ENCODE peak calls at places on chromosomes 2 and 18, in six cellular contexts. One of them, this sample, is unnamed.

GRCh38 chr2:217935245-217935879 is 67.4 kb downstream of the TNS1 start:
- DNase-seq in right atrium auricular region: no peak
- DNase-seq in K562: no peak
- DNase-seq in PC-3: no peak
- DNase-seq in breast epithelium: no peak
- DNase-seq in Peyer's patch: no peak
- DNase-seq in this sample: no peak

GRCh38 chr2:108786008-108786353 is 590 bp upstream of the CCDC138 start:
- DNase-seq in K562: no peak
- DNase-seq in breast epithelium: no peak
- DNase-seq in PC-3: peak; percentile 3
- DNase-seq in right atrium auricular region: no peak
- DNase-seq in Peyer's patch: no peak
- DNase-seq in this sample: no peak

GRCh38 chr2:45975752-45976517 is 321.3 kb upstream of the EPAS1 start:
- DNase-seq in breast epithelium: no peak
- DNase-seq in right atrium auricular region: no peak
- DNase-seq in Peyer's patch: no peak
- DNase-seq in PC-3: no peak
- DNase-seq in K562: no peak
- DNase-seq in this sample: no peak

GRCh38 chr18:7618821-7619410 is 51.8 kb downstream of the PTPRM start:
- DNase-seq in right atrium auricular region: no peak
- DNase-seq in K562: no peak
- DNase-seq in Peyer's patch: no peak
- DNase-seq in breast epithelium: no peak
- DNase-seq in PC-3: no peak
- DNase-seq in this sample: no peak

GRCh38 chr2:49224426-49225010 is 70.2 kb upstream of the FSHR start:
- DNase-seq in breast epithelium: no peak
- DNase-seq in right atrium auricular region: no peak
- DNase-seq in Peyer's patch: no peak
- DNase-seq in K562: no peak
- DNase-seq in PC-3: no peak
- DNase-seq in this sample: no peak

GRCh38 chr18:830315-830901 is 18.4 kb upstream of the YES1 start:
- DNase-seq in K562: peak; percentile 84
- DNase-seq in right atrium auricular region: no peak
- DNase-seq in Peyer's patch: no peak
- DNase-seq in breast epithelium: no peak
- DNase-seq in PC-3: no peak
- DNase-seq in this sample: peak; percentile 33

GRCh38 chr2:235594041-235594440 is 100.2 kb downstream of the AGAP1 start:
- DNase-seq in Peyer's patch: no peak
- DNase-seq in breast epithelium: no peak
- DNase-seq in K562: peak; percentile 65
- DNase-seq in right atrium auricular region: no peak
- DNase-seq in PC-3: peak; percentile 75
- DNase-seq in this sample: no peak

GRCh38 chr2:68108116-68108515 is 45.3 kb upstream of the C1D start:
- DNase-seq in right atrium auricular region: no peak
- DNase-seq in breast epithelium: no peak
- DNase-seq in PC-3: no peak
- DNase-seq in Peyer's patch: no peak
- DNase-seq in K562: no peak
- DNase-seq in this sample: no peak

GRCh38 chr2:172370821-172371455 is 56.4 kb upstream of the ITGA6 start:
- DNase-seq in Peyer's patch: no peak
- DNase-seq in PC-3: no peak
- DNase-seq in K562: no peak
- DNase-seq in breast epithelium: no peak
- DNase-seq in right atrium auricular region: no peak
- DNase-seq in this sample: no peak

GRCh38 chr2:2848198-2848597 is 517.1 kb upstream of the MYT1L start:
- DNase-seq in breast epithelium: no peak
- DNase-seq in PC-3: no peak
- DNase-seq in Peyer's patch: no peak
- DNase-seq in K562: no peak
- DNase-seq in right atrium auricular region: no peak
- DNase-seq in this sample: no peak

GRCh38 chr2:69978157-69978904 is 16.9 kb upstream of the ASPRV1 start:
- DNase-seq in PC-3: no peak
- DNase-seq in right atrium auricular region: no peak
- DNase-seq in K562: peak; percentile 86
- DNase-seq in Peyer's patch: no peak
- DNase-seq in breast epithelium: no peak
- DNase-seq in this sample: no peak

GRCh38 chr2:3445891-3446290 is 66.4 kb downstream of the TRAPPC12 start:
- DNase-seq in K562: no peak
- DNase-seq in PC-3: no peak
- DNase-seq in Peyer's patch: no peak
- DNase-seq in right atrium auricular region: no peak
- DNase-seq in breast epithelium: no peak
- DNase-seq in this sample: no peak

GRCh38 chr2:146651361-146651760 is 1193.5 kb upstream of the ACVR2A start:
- DNase-seq in K562: no peak
- DNase-seq in Peyer's patch: no peak
- DNase-seq in right atrium auricular region: no peak
- DNase-seq in PC-3: peak; percentile 33
- DNase-seq in breast epithelium: no peak
- DNase-seq in this sample: no peak

GRCh38 chr2:170409164-170409535 is 231.2 kb downstream of the MYO3B start:
- DNase-seq in K562: peak; percentile 90
- DNase-seq in right atrium auricular region: peak; percentile 75
- DNase-seq in Peyer's patch: peak; percentile 91
- DNase-seq in PC-3: peak; percentile 80
- DNase-seq in breast epithelium: peak; percentile 64
- DNase-seq in this sample: peak; percentile 47

GRCh38 chr2:232516556-232516955 is 3.6 kb upstream of the PRSS56 start:
- DNase-seq in PC-3: no peak
- DNase-seq in K562: no peak
- DNase-seq in Peyer's patch: no peak
- DNase-seq in breast epithelium: no peak
- DNase-seq in right atrium auricular region: no peak
- DNase-seq in this sample: no peak

GRCh38 chr2:175030380-175031271 is 25.4 kb upstream of the CHN1 start:
- DNase-seq in right atrium auricular region: no peak
- DNase-seq in Peyer's patch: peak; percentile 49
- DNase-seq in breast epithelium: no peak
- DNase-seq in K562: peak; percentile 55
- DNase-seq in PC-3: peak; percentile 69
- DNase-seq in this sample: peak; percentile 17
- TF ChIP-seq CTCF in right atrium auricular region: no peak
- TF ChIP-seq CTCF in Peyer's patch: no peak
- TF ChIP-seq CTCF in breast epithelium: no peak
- TF ChIP-seq CTCF in K562: peak; percentile 73
- TF ChIP-seq CTCF in PC-3: peak; percentile 66
- TF ChIP-seq CTCF in this sample: peak; percentile 25

DNA sequence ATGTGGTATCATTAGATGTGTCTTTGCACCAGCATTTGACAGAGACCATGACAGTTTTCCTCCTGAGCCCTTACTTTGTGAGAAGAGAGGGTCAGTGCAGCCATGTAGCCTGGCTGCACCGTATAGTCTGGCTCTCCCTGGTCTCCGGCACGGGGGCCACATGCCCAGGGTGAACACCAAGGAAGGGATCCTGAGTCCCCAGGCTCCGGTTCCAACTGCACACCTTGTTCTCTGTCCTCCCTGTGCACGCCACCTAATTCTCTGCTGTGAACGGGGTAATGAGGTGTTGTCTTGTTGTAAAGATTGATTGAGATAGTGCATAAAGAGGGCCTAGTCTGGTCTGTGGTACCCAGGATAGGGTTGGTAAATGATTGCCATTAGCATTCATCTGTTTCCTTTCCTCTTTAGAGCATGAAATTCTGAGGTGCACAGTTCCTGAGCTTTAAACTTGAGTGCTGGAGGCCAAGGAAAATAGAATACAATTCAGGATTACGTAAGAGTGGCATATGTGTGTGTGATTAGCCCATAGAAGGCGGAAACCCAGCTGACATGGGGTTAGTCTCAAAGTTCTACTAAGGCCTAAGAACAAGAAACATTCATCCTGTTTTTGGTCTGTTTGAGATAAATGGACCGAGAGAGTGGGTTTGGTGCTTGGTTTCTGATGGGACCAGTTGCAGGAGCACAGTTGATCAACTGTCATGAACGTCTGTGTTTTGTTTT is 55.5 kb downstream of the NCK2 start:
- DNase-seq in K562: no peak
- DNase-seq in PC-3: no peak
- DNase-seq in right atrium auricular region: no peak
- DNase-seq in Peyer's patch: peak; percentile 66
- DNase-seq in breast epithelium: no peak
- DNase-seq in this sample: no peak
- H3K27ac ChIP-seq in K562: no peak overlapping the region
- H3K27ac ChIP-seq in PC-3: no peak overlapping the region
- H3K27ac ChIP-seq in right atrium auricular region: no peak overlapping the region
- H3K27ac ChIP-seq in Peyer's patch: peak overlapping the region; percentile 26
- H3K27ac ChIP-seq in breast epithelium: peak overlapping the region; percentile 45
- H3K27ac ChIP-seq in this sample: no peak overlapping the region

DNA sequence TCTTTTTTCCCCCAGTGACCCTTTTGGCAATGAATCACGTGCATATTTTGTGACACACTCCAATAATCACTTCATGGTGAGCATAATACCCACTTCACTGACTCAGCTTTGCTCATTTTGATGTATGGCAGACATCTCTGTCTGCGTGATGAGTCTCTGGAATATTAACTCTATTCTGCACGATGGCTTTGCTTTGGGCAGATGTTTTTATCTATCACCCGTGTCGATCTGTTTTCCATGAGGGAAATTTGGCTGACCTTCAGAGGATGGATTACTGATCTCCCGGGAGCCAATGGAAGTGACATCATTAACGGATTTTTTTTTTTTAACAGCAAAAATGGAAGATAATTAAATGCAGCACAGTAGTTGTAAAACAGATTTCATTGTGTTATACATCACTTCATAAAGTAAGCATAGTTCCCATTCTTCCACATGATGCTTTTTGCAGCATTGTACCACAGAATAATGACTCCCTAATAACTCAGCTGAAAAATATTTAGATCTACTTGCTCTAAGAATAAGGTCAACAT is 29.8 kb downstream of the CDC42EP3 start:
- DNase-seq in right atrium auricular region: no peak
- DNase-seq in PC-3: peak; percentile 41
- DNase-seq in K562: no peak
- DNase-seq in breast epithelium: no peak
- DNase-seq in Peyer's patch: no peak
- DNase-seq in this sample: no peak
- H3K4me3 ChIP-seq in right atrium auricular region: no peak overlapping the region
- H3K4me3 ChIP-seq in PC-3: no peak overlapping the region
- H3K4me3 ChIP-seq in K562: no peak overlapping the region
- H3K4me3 ChIP-seq in breast epithelium: no peak overlapping the region
- H3K4me3 ChIP-seq in Peyer's patch: no peak overlapping the region
- H3K4me3 ChIP-seq in this sample: no peak overlapping the region

DNA sequence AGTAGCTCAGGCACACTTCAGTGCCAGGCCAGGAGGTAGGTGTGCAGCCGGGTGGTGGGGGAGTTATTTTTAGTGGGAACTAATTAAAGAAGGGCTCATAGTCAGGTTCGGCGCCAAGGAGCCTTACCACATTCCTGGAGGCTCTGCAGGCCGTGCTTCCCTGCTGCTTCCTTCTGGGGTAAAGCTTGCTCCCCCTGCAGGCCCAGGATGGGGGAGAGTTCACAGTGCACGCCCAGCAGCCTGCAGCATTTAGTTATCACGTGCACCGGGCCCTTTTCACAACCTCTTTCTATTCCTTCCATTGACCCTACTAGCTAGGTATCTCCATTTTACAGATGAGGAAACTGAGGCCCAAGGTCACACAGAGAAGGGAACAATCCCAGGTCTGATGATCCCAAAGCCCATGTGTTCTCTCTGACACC is 2.5 kb downstream of the KCNF1 start:
- DNase-seq in breast epithelium: no peak
- DNase-seq in PC-3: no peak
- DNase-seq in K562: peak; percentile 23
- DNase-seq in Peyer's patch: peak; percentile 69
- DNase-seq in right atrium auricular region: no peak
- DNase-seq in this sample: no peak
- TF ChIP-seq CTCF in breast epithelium: no peak
- TF ChIP-seq CTCF in PC-3: peak; percentile 35
- TF ChIP-seq CTCF in K562: peak; percentile 38
- TF ChIP-seq CTCF in Peyer's patch: peak; percentile 55
- TF ChIP-seq CTCF in right atrium auricular region: no peak
- TF ChIP-seq CTCF in this sample: no peak

GRCh38 chr2:73892631-73893329 is at the start of gene ACTG2:
- DNase-seq in right atrium auricular region: no peak
- DNase-seq in Peyer's patch: no peak
- DNase-seq in K562: no peak
- DNase-seq in breast epithelium: no peak
- DNase-seq in PC-3: peak; percentile 9
- DNase-seq in this sample: no peak

GRCh38 chr2:73895473-73895872 is 2.7 kb downstream of the ACTG2 start:
- DNase-seq in K562: no peak
- DNase-seq in PC-3: no peak
- DNase-seq in breast epithelium: no peak
- DNase-seq in right atrium auricular region: no peak
- DNase-seq in Peyer's patch: no peak
- DNase-seq in this sample: no peak

GRCh38 chr2:73894877-73895276 is 2.1 kb downstream of the ACTG2 start:
- DNase-seq in K562: no peak
- DNase-seq in PC-3: no peak
- DNase-seq in Peyer's patch: no peak
- DNase-seq in right atrium auricular region: no peak
- DNase-seq in breast epithelium: no peak
- DNase-seq in this sample: no peak

GRCh38 chr2:73894475-73894850 is 1.7 kb downstream of the ACTG2 start:
- DNase-seq in breast epithelium: no peak
- DNase-seq in K562: no peak
- DNase-seq in PC-3: no peak
- DNase-seq in Peyer's patch: no peak
- DNase-seq in right atrium auricular region: no peak
- DNase-seq in this sample: no peak

DNA sequence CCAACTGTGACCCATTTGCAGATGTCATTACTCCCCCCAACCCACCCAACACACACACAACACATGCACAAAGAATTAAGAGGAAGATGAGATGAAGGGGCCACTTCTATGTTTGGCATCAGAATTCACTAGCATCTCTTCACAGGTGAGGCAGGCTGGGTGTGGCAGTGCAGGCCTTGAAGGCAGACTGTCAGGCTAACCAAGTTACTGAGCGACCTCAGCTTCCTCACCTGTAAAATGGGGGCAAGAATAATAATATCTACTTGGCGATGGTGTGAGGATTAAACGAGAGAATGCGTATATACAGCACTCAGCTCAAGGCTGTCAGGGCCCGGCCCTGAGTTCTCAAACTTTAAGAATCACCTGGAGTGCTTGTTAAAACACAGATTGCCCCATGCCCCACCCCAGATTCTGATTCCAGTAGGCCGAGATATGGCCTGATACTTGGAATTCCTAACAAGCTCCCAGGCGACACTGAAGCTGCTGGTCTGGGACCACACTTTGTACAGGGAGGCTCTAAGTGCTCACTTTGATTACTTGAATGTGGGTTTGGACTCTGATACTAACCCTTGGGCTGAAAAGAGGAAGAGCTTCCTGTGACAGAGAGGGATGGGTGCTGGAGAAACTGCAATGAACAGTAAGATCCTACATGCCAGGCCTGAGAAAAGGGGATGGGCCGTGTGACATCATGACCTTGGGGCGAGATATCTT is 1.1 kb downstream of the ACTG2 start:
- DNase-seq in K562: no peak
- DNase-seq in PC-3: no peak
- DNase-seq in breast epithelium: no peak
- DNase-seq in Peyer's patch: no peak
- DNase-seq in right atrium auricular region: no peak
- DNase-seq in this sample: no peak
- H3K27ac ChIP-seq in K562: no peak overlapping the region
- H3K27ac ChIP-seq in PC-3: no peak overlapping the region
- H3K27ac ChIP-seq in breast epithelium: peak overlapping the region; percentile 87
- H3K27ac ChIP-seq in Peyer's patch: peak overlapping the region; percentile 88
- H3K27ac ChIP-seq in right atrium auricular region: no peak overlapping the region
- H3K27ac ChIP-seq in this sample: peak overlapping the region; percentile 18